ENCODE peak calls at places on chromosomes 2 and 18, in six cellular contexts. Q is K562, F is A549, U is PC-3, J is endodermal cell, C is WERI-Rb-1. H is an unnamed sample.

GRCh38 chr2:86543335-86543734 is 19.9 kb downstream of the CHMP3 start:
- DNase-seq in Q (no peak), F (no peak), U (no peak), J (no peak), C (no peak), H (no peak)

GRCh38 chr2:221517362-221518121 is 54.6 kb downstream of the EPHA4 start:
- DNase-seq in Q (no peak), F (no peak), U (peak), J (no peak), C (no peak), H (peak)

GRCh38 chr2:17162721-17163120 is 355.5 kb downstream of the RAD51AP2 start:
- DNase-seq in Q (no peak), F (no peak), U (no peak), J (no peak), C (no peak), H (no peak)

GRCh38 chr2:127080941-127081769 is 25.8 kb downstream of the BIN1 start:
- DNase-seq in Q (no peak), F (no peak), U (no peak), J (no peak), C (peak), H (peak)

GRCh38 chr2:187547353-187547979 is 6.8 kb downstream of the TFPI start:
- DNase-seq in Q (peak), F (peak), U (peak), J (peak), C (peak), H (no peak)

GRCh38 chr2:234488913-234489451 is 7.9 kb downstream of the ARL4C start:
- DNase-seq in Q (no peak), F (no peak), U (no peak), J (no peak), C (no peak), H (peak)

GRCh38 chr2:207137922-207138321 is 27.8 kb downstream of the KLF7 start:
- DNase-seq in Q (no peak), F (no peak), U (no peak), J (no peak), C (no peak), H (no peak)

GRCh38 chr2:164847966-164848365 is 6.3 kb upstream of the COBLL1 start:
- DNase-seq in Q (no peak), F (no peak), U (no peak), J (no peak), C (peak), H (no peak)

GRCh38 chr18:8893221-8893620 is 187.9 kb downstream of the MTCL1 start:
- DNase-seq in Q (peak), F (no peak), U (no peak), J (no peak), C (no peak), H (no peak)

GRCh38 chr2:98726735-98727368 is 4.1 kb downstream of the MGAT4A start:
- DNase-seq in Q (no peak), F (no peak), U (no peak), J (no peak), C (no peak), H (no peak)

GRCh38 chr2:210663574-210663973 is 107.2 kb downstream of the CPS1 start:
- DNase-seq in Q (peak), F (no peak), U (peak), J (no peak), C (peak), H (no peak)

GRCh38 chr2:241638940-241639339 is 1.4 kb downstream of the ATG4B start:
- DNase-seq in Q (no peak), F (no peak), U (no peak), J (no peak), C (no peak), H (no peak)

GRCh38 chr2:241636182-241636982 is 576 bp downstream of the THAP4 start:
- DNase-seq in Q (peak), F (peak), U (peak), J (peak), C (peak), H (peak)

GRCh38 chr2:241636983-241637232 is at the start of gene THAP4:
- DNase-seq in Q (no peak), F (no peak), U (no peak), J (no peak), C (no peak), H (peak)

GRCh38 chr2:241638063-241638660 is 669 bp downstream of the ATG4B start:
- DNase-seq in Q (no peak), F (no peak), U (no peak), J (no peak), C (no peak), H (no peak)

GRCh38 chr2:241637233-241638062 is at the start of gene ATG4B:
- DNase-seq in Q (peak), F (peak), U (peak), J (peak), C (peak), H (peak)
- TF ChIP-seq CTCF in Q (no peak), F (no peak), U (no peak), J (no peak), C (no peak), H (no peak)

GRCh38 chr2:53515435-53516332 is 251.9 kb upstream of the CHAC2 start:
- DNase-seq in Q (peak), F (no peak), U (peak), J (peak), C (peak), H (no peak)
- TF ChIP-seq CTCF in Q (no peak), F (no peak), U (peak), J (peak), C (peak), H (no peak)

GRCh38 chr2:355773-356172 is 67.9 kb upstream of the ALKAL2 start:
- DNase-seq in Q (no peak), F (no peak), U (no peak), J (no peak), C (no peak), H (no peak)

GRCh38 chr2:362924-363323 is 75.0 kb upstream of the ALKAL2 start:
- DNase-seq in Q (no peak), F (no peak), U (no peak), J (no peak), C (no peak), H (no peak)

GRCh38 chr2:360124-360523 is 72.2 kb upstream of the ALKAL2 start:
- DNase-seq in Q (no peak), F (no peak), U (no peak), J (no peak), C (no peak), H (no peak)

GRCh38 chr2:359047-359446 is 71.2 kb upstream of the ALKAL2 start:
- DNase-seq in Q (no peak), F (no peak), U (no peak), J (no peak), C (no peak), H (no peak)

GRCh38 chr2:357811-358210 is 69.9 kb upstream of the ALKAL2 start:
- DNase-seq in Q (no peak), F (no peak), U (no peak), J (no peak), C (no peak), H (no peak)
- TF ChIP-seq CTCF in Q (no peak), F (no peak), U (no peak), J (no peak), C (no peak), H (no peak)

GRCh38 chr2:68744517-68744916 is 9.9 kb downstream of the ARHGAP25 start:
- DNase-seq in Q (no peak), F (no peak), U (peak), J (no peak), C (no peak), H (no peak)
- TF ChIP-seq CTCF in Q (no peak), F (no peak), U (peak), J (no peak), C (no peak), H (no peak)

H was measured in GM10248.